ENCODE peak calls at places on chromosomes 3 and 15, in eight cellular contexts. Z is mucosa of gallbladder; T is stimulated activated CD4-positive, alpha-beta T cell treated with anti-CD3 and anti-CD28 coated beads, TNF-alpha, amount 100 ng/mL, for 24 hours; O is stromal cell of bone marrow; W is brain microvascular endothelial cell; M is left ventricle myocardium superior; E is left lung; X is WERI-Rb-1. N is an unnamed sample.
A peak's percentile ranks its signal among the peaks of the same experiment; 100 is the strongest.

GRCh38 chr15:65249641-65250040 is 37.0 kb downstream of the PARP16 start:
- DNase-seq in Z (no peak), T (peak; percentile 57), O (no peak), W (no peak), M (no peak), E (no peak), X (no peak), N (no peak)

GRCh38 chr3:128338536-128339400 is 127.9 kb downstream of the DNAJB8 start:
- DNase-seq in Z (no peak), T (no peak), O (no peak), W (no peak), M (no peak), E (no peak), X (no peak), N (no peak)

GRCh38 chr3:124627501-124627908 is 102.7 kb upstream of the UMPS start:
- DNase-seq in Z (peak; percentile 52), T (no peak), O (no peak), W (peak; percentile 56), M (no peak), E (no peak), X (no peak), N (peak; percentile 61)

GRCh38 chr15:101445562-101446526 is 43.7 kb downstream of the PCSK6 start:
- DNase-seq in Z (no peak), T (no peak), O (peak; percentile 64), W (peak; percentile 65), M (peak; percentile 89), E (no peak), X (no peak), N (peak; percentile 26)

GRCh38 chr3:98404010-98404409 is 13.5 kb downstream of the OR5K3 start:
- DNase-seq in Z (no peak), T (no peak), O (no peak), W (no peak), M (no peak), E (no peak), X (no peak), N (no peak)

GRCh38 chr3:151037746-151038145 is 47.7 kb upstream of the MED12L start:
- DNase-seq in Z (peak; percentile 48), T (no peak), O (peak; percentile 88), W (peak; percentile 97), M (peak; percentile 47), E (peak; percentile 40), X (no peak), N (no peak)

GRCh38 chr3:136239094-136239493 is 11.0 kb upstream of the PCCB start:
- DNase-seq in Z (no peak), T (no peak), O (no peak), W (no peak), M (no peak), E (no peak), X (no peak), N (no peak)

GRCh38 chr15:81475471-81475870 is 101.5 kb upstream of the TMC3 start:
- DNase-seq in Z (no peak), T (no peak), O (no peak), W (no peak), M (no peak), E (no peak), X (no peak), N (no peak)

GRCh38 chr3:186176382-186176990 is 67.6 kb upstream of the ETV5 start:
- DNase-seq in Z (no peak), T (no peak), O (no peak), W (no peak), M (no peak), E (no peak), X (no peak), N (no peak)

GRCh38 chr3:33879540-33879939 is 81.1 kb downstream of the PDCD6IP start:
- DNase-seq in Z (no peak), T (no peak), O (no peak), W (no peak), M (no peak), E (no peak), X (no peak), N (no peak)

GRCh38 chr3:119939087-119939486 is 155.2 kb downstream of the GSK3B start:
- DNase-seq in Z (no peak), T (no peak), O (no peak), W (no peak), M (no peak), E (no peak), X (no peak), N (no peak)

GRCh38 chr3:182879031-182879611 is 85.8 kb downstream of the ATP11B start:
- DNase-seq in Z (no peak), T (no peak), O (no peak), W (no peak), M (no peak), E (no peak), X (no peak), N (no peak)

GRCh38 chr3:185988080-185988815 is 50.4 kb upstream of the TRA2B start:
- DNase-seq in Z (no peak), T (no peak), O (no peak), W (no peak), M (no peak), E (no peak), X (no peak), N (no peak)

N was measured in stomach.